ENCODE peak calls at places on chromosomes 5 and 9, in eight cellular contexts. D, N, J, K, F, V, C and O are unnamed samples.

GRCh38 chr5:123115020-123115419 is 26.0 kb downstream of the PRDM6 start:
- DNase-seq in D (no peak), N (no peak), J (no peak), K (peak; percentile 19), F (no peak), V (no peak), C (no peak), O (no peak)

GRCh38 chr5:150789943-150790611 is 11.5 kb downstream of the SMIM3 start:
- DNase-seq in D (peak; percentile 46), N (peak; percentile 54), J (peak; percentile 82), K (peak; percentile 97), F (peak; percentile 69), V (peak; percentile 72), C (peak; percentile 92), O (no peak)

GRCh38 chr9:120692901-120693573 is 21.2 kb downstream of the MEGF9 start:
- DNase-seq in D (no peak), N (no peak), J (no peak), K (peak; percentile 21), F (no peak), V (no peak), C (peak; percentile 32), O (no peak)

GRCh38 chr5:41334758-41335157 is 121.4 kb upstream of the C6 start:
- DNase-seq in D (no peak), N (no peak), J (no peak), K (peak; percentile 11), F (no peak), V (no peak), C (no peak), O (no peak)

GRCh38 chr9:78574354-78575036 is 277.6 kb downstream of the PSAT1 start:
- DNase-seq in D (no peak), N (no peak), J (peak; percentile 48), K (no peak), F (no peak), V (no peak), C (no peak), O (no peak)

GRCh38 chr5:15627647-15628046 is 127.7 kb downstream of the FBXL7 start:
- DNase-seq in D (no peak), N (no peak), J (no peak), K (no peak), F (no peak), V (no peak), C (no peak), O (no peak)

GRCh38 chr5:72465601-72466563 is 41.3 kb downstream of the ZNF366 start:
- DNase-seq in D (no peak), N (no peak), J (no peak), K (peak; percentile 73), F (no peak), V (no peak), C (no peak), O (no peak)

GRCh38 chr9:100700689-100701318 is 122.9 kb downstream of the CAVIN4 start:
- DNase-seq in D (no peak), N (no peak), J (no peak), K (peak; percentile 1), F (peak; percentile 75), V (no peak), C (no peak), O (no peak)

GRCh38 chr9:35712762-35713400 is 19.1 kb downstream of the TLN1 start:
- DNase-seq in D (no peak), N (no peak), J (no peak), K (no peak), F (peak; percentile 68), V (no peak), C (no peak), O (no peak)

GRCh38 chr9:89808801-89809200 is 204.0 kb downstream of the GADD45G start:
- DNase-seq in D (no peak), N (no peak), J (no peak), K (no peak), F (peak; percentile 27), V (peak; percentile 45), C (no peak), O (peak; percentile 58)

GRCh38 chr5:79227484-79227995 is 8.4 kb upstream of the JMY start:
- DNase-seq in D (no peak), N (no peak), J (no peak), K (peak; percentile 61), F (no peak), V (no peak), C (no peak), O (no peak)

GRCh38 chr9:12566411-12566810 is 126.8 kb upstream of the TYRP1 start:
- DNase-seq in D (no peak), N (no peak), J (no peak), K (no peak), F (no peak), V (no peak), C (no peak), O (no peak)

GRCh38 chr5:103915081-103915480 is 352.5 kb upstream of the NUDT12 start:
- DNase-seq in D (no peak), N (no peak), J (no peak), K (no peak), F (no peak), V (no peak), C (no peak), O (no peak)

GRCh38 chr9:99039388-99040182 is 65.3 kb upstream of the TGFBR1 start:
- DNase-seq in D (no peak), N (no peak), J (no peak), K (peak; percentile 70), F (no peak), V (no peak), C (no peak), O (no peak)

GRCh38 chr5:163453705-163454104 is 6.2 kb downstream of the NUDCD2 start:
- DNase-seq in D (no peak), N (no peak), J (no peak), K (peak; percentile 39), F (no peak), V (no peak), C (no peak), O (no peak)

GRCh38 chr5:77882670-77883257 is 106.6 kb upstream of the TBCA start:
- DNase-seq in D (no peak), N (no peak), J (no peak), K (peak; percentile 78), F (no peak), V (no peak), C (no peak), O (no peak)

GRCh38 chr9:114153761-114154596 is 1.4 kb upstream of the COL27A1 start:
- DNase-seq in D (no peak), N (no peak), J (no peak), K (peak; percentile 52), F (peak; percentile 91), V (no peak), C (no peak), O (no peak)

GRCh38 chr5:175862131-175863012 is 9.0 kb upstream of the CPLX2 start:
- DNase-seq in D (no peak), N (no peak), J (no peak), K (no peak), F (no peak), V (no peak), C (no peak), O (no peak)

GRCh38 chr9:126505697-126506346 is 107.9 kb upstream of the LMX1B start:
- DNase-seq in D (no peak), N (no peak), J (no peak), K (no peak), F (no peak), V (no peak), C (no peak), O (no peak)

GRCh38 chr9:72932669-72933068 is 20.2 kb downstream of the ALDH1A1 start:
- DNase-seq in D (no peak), N (no peak), J (no peak), K (no peak), F (no peak), V (no peak), C (no peak), O (no peak)

GRCh38 chr9:136255896-136256890 is 10.6 kb upstream of the QSOX2 start:
- DNase-seq in D (no peak), N (no peak), J (no peak), K (no peak), F (no peak), V (no peak), C (no peak), O (no peak)
- TF ChIP-seq CTCF in D (no peak), N (no peak), J (no peak), K (no peak), F (peak; percentile 60), V (no peak), C (no peak), O (peak; percentile 47)

GRCh38 chr5:58075907-58076306 is 384.0 kb downstream of the PLK2 start:
- DNase-seq in D (no peak), N (no peak), J (no peak), K (no peak), F (no peak), V (no peak), C (no peak), O (no peak)

GRCh38 chr5:58077387-58077786 is 382.5 kb downstream of the PLK2 start:
- DNase-seq in D (no peak), N (no peak), J (no peak), K (no peak), F (no peak), V (no peak), C (no peak), O (no peak)

GRCh38 chr5:58074717-58075116 is 385.2 kb downstream of the PLK2 start:
- DNase-seq in D (no peak), N (no peak), J (no peak), K (no peak), F (no peak), V (no peak), C (no peak), O (no peak)

GRCh38 chr5:58077966-58078365 is 381.9 kb downstream of the PLK2 start:
- DNase-seq in D (no peak), N (no peak), J (no peak), K (no peak), F (no peak), V (no peak), C (no peak), O (no peak)

GRCh38 chr5:58076473-58077257 is 383.2 kb downstream of the PLK2 start:
- DNase-seq in D (no peak), N (no peak), J (no peak), K (no peak), F (no peak), V (no peak), C (no peak), O (no peak)
- TF ChIP-seq CTCF in D (no peak), N (no peak), J (no peak), K (no peak), F (no peak), V (no peak), C (no peak), O (no peak)

GRCh38 chr9:136779808-136780207 is 11.3 kb upstream of the TMEM141 start:
- DNase-seq in D (no peak), N (no peak), J (no peak), K (no peak), F (no peak), V (no peak), C (no peak), O (no peak)
- TF ChIP-seq CTCF in D (no peak), N (no peak), J (no peak), K (no peak), F (peak; percentile 59), V (no peak), C (peak; percentile 8), O (no peak)

DNA sequence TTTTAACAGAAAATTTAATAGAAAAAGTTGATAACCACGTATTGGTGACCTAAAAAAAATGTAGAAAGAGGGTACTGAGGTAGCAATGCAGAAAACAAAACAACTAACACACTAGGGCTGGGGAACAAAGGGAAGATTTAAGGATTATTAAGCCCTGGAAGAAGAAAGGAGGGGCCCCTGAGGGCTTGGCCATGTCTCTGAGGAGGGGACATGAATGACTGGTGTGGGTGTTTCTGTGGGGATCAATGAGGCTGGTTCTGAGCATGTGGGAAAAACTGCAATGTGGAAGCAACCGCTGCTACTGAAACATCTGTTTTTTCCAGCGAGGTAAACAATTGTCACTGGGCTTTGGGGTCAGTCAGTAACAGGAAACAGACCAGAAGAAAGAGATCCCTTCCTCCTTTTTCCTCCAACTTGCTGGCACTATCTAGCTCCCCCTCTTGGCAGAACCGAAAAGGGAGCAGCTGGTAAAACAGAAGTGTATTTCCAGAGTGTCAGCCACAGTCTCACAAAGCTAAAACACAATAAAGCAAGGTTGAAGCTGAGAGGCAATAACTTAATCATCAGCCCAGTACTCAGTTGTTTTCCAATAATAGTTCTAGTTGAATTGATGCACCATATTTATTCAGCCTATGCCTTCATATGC is 48.3 kb downstream of the ATPSCKMT start:
- DNase-seq in D (no peak), N (no peak), J (no peak), K (peak; percentile 25), F (peak; percentile 82), V (no peak), C (no peak), O (no peak)
- TF ChIP-seq CTCF in D (no peak), N (no peak), J (peak; percentile 38), K (peak; percentile 50), F (peak; percentile 88), V (no peak), C (peak; percentile 47), O (peak; percentile 66)